ENCODE peak calls at places on chromosomes 4 and X, in nine cellular contexts. L is psoas muscle, C is A549, Y is uterus, W is ovary, I is AG04449, Q is mucosa of descending colon, B is AG04450, S is right atrium auricular region. R is an unnamed sample.

GRCh38 chr4:184408021-184408710 is 66.2 kb downstream of the IRF2 start:
- DNase-seq in L (no peak), C (no peak), Y (no peak), W (no peak), I (peak), Q (no peak), B (peak), S (no peak), R (peak)

GRCh38 chr4:19399001-19399400 is 852.7 kb upstream of the SLIT2 start:
- DNase-seq in L (no peak), C (no peak), Y (no peak), W (no peak), I (no peak), Q (no peak), B (no peak), S (no peak), R (peak)

GRCh38 chrX:623599-624323 is 6.8 kb upstream of the SHOX start:
- DNase-seq in L (no peak), C (peak), Y (no peak), W (no peak), I (no peak), Q (no peak), B (no peak), S (peak), R (no peak)

GRCh38 chrX:153865685-153866084 is 20.3 kb downstream of the L1CAM start:
- DNase-seq in L (no peak), C (no peak), Y (no peak), W (no peak), I (no peak), Q (no peak), B (no peak), S (no peak), R (no peak)

GRCh38 chrX:71998836-71999509 is 88.3 kb downstream of the NHSL2 start:
- DNase-seq in L (no peak), C (peak), Y (peak), W (peak), I (no peak), Q (no peak), B (no peak), S (no peak), R (no peak)

GRCh38 chrX:40392599-40392998 is 188.2 kb upstream of the ATP6AP2 start:
- DNase-seq in L (no peak), C (no peak), Y (no peak), W (no peak), I (no peak), Q (no peak), B (no peak), S (no peak), R (no peak)

GRCh38 chr4:13511101-13511500 is 27.0 kb upstream of the RAB28 start:
- DNase-seq in L (no peak), C (no peak), Y (no peak), W (no peak), I (no peak), Q (no peak), B (no peak), S (no peak), R (no peak)

GRCh38 chr4:140790765-140791164 is 34.6 kb upstream of the TBC1D9 start:
- DNase-seq in L (peak), C (no peak), Y (no peak), W (no peak), I (no peak), Q (no peak), B (no peak), S (peak), R (no peak)

GRCh38 chr4:37002625-37003024 is 241.9 kb upstream of the NWD2 start:
- DNase-seq in L (no peak), C (no peak), Y (no peak), W (no peak), I (no peak), Q (no peak), B (no peak), S (no peak), R (no peak)

GRCh38 chr4:97653701-97654100 is 489.6 kb downstream of the STPG2 start:
- DNase-seq in L (no peak), C (no peak), Y (no peak), W (no peak), I (no peak), Q (no peak), B (no peak), S (no peak), R (no peak)

GRCh38 chr4:36532670-36533373 is 251.4 kb downstream of the DTHD1 start:
- DNase-seq in L (no peak), C (no peak), Y (no peak), W (no peak), I (no peak), Q (no peak), B (no peak), S (no peak), R (no peak)

GRCh38 chr4:40187386-40187913 is 9.4 kb upstream of the RHOH start:
- DNase-seq in L (no peak), C (no peak), Y (no peak), W (no peak), I (no peak), Q (no peak), B (no peak), S (no peak), R (no peak)

GRCh38 chr4:157713342-157713741 is 459.5 kb downstream of the GASK1B start:
- DNase-seq in L (no peak), C (no peak), Y (peak), W (no peak), I (no peak), Q (no peak), B (no peak), S (no peak), R (no peak)

GRCh38 chr4:13876151-13876550 is 248.6 kb upstream of the BOD1L1 start:
- DNase-seq in L (no peak), C (no peak), Y (no peak), W (no peak), I (no peak), Q (no peak), B (no peak), S (no peak), R (no peak)

GRCh38 chr4:67555447-67555846 is 3.1 kb upstream of the STAP1 start:
- DNase-seq in L (no peak), C (no peak), Y (no peak), W (no peak), I (no peak), Q (no peak), B (no peak), S (no peak), R (no peak)

GRCh38 chr4:67556426-67556825 is 2.1 kb upstream of the STAP1 start:
- DNase-seq in L (no peak), C (no peak), Y (no peak), W (no peak), I (no peak), Q (no peak), B (no peak), S (no peak), R (no peak)

GRCh38 chr4:67558493-67558892 is at the start of gene STAP1:
- DNase-seq in L (no peak), C (no peak), Y (no peak), W (no peak), I (no peak), Q (no peak), B (no peak), S (no peak), R (no peak)
- H3K4me3 ChIP-seq in L (no peak), C (no peak), Y (no peak), W (no peak), I (no peak), Q (no peak), B (no peak), S (no peak), R (no peak)

DNA sequence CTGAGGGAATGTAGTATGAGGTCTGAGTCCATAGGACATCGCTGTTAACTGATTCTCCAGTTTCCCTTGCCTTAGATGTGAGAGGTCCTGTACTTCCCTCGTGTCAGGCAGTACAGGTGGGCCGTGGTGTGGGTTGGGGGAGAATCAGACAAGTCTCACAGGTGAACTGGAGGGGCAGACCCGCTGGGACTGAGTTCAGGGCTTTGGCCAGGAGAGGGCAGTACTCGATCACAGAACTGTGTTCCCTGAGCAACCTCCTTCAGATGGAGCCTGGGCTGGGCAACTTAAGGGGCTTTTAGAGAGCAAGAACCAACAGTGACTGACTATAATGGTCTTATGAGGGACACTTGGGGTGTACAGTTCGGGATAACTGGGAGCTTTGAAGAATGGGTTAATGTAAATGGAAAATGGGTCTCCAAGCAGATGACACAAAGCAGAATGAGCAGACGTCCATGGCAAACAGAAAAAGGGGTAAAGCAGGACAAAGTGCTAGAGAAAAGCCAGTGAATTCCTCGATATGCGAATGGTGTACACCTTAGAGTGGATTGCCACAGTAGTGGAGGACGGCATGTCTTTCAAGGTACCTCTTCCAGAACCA is 83.6 kb downstream of the CCNG2 start:
- DNase-seq in L (peak), C (peak), Y (no peak), W (peak), I (no peak), Q (peak), B (no peak), S (no peak), R (peak)
- TF ChIP-seq CTCF in L (peak), C (peak), Y (peak), W (no peak), I (peak), Q (peak), B (peak), S (peak), R (peak)

GRCh38 chrX:48357681-48358080 is 1.2 kb upstream of the SSX3 start:
- DNase-seq in L (no peak), C (no peak), Y (no peak), W (no peak), I (no peak), Q (no peak), B (no peak), S (no peak), R (no peak)
- H3K4me3 ChIP-seq in L (no peak), C (no peak), Y (no peak), W (no peak), I (no peak), Q (no peak), B (no peak), S (no peak), R (no peak)

GRCh38 chrX:31114858-31115257 is 43.0 kb upstream of the FTHL17 start:
- DNase-seq in L (no peak), C (no peak), Y (no peak), W (no peak), I (no peak), Q (no peak), B (no peak), S (no peak), R (no peak)

GRCh38 chrX:31112226-31112999 is 40.6 kb upstream of the FTHL17 start:
- DNase-seq in L (no peak), C (no peak), Y (no peak), W (no peak), I (no peak), Q (no peak), B (no peak), S (no peak), R (no peak)

DNA sequence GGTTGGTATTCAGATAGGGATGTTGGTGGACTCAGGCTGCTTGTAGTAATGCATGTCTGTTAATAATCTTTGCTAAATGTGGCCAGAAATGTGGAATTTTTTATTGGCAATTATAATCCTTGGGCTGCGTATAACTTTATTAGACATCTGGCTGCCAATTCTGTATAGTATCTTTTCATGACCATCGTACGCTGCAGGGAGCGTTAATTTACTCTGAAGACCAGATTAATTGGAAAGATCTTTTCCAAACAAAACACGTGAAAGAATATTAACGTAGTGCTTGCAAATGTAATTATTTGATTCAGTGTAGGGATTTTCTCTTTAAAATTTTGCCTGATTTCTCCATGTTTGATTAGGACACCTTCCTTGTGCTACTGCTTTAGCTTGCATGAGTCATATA is 38.8 kb upstream of the FTHL17 start:
- DNase-seq in L (no peak), C (no peak), Y (no peak), W (no peak), I (no peak), Q (no peak), B (no peak), S (no peak), R (no peak)
- TF ChIP-seq CTCF in L (no peak), C (no peak), Y (no peak), W (no peak), I (no peak), Q (no peak), B (no peak), S (no peak), R (no peak)

GRCh38 chrX:21375795-21376069 is 1.5 kb downstream of the CNKSR2 start:
- DNase-seq in L (no peak), C (peak), Y (no peak), W (no peak), I (no peak), Q (no peak), B (no peak), S (no peak), R (no peak)
- H3K4me3 ChIP-seq in L (no peak), C (peak), Y (no peak), W (no peak), I (no peak), Q (no peak), B (no peak), S (no peak), R (no peak)

DNA sequence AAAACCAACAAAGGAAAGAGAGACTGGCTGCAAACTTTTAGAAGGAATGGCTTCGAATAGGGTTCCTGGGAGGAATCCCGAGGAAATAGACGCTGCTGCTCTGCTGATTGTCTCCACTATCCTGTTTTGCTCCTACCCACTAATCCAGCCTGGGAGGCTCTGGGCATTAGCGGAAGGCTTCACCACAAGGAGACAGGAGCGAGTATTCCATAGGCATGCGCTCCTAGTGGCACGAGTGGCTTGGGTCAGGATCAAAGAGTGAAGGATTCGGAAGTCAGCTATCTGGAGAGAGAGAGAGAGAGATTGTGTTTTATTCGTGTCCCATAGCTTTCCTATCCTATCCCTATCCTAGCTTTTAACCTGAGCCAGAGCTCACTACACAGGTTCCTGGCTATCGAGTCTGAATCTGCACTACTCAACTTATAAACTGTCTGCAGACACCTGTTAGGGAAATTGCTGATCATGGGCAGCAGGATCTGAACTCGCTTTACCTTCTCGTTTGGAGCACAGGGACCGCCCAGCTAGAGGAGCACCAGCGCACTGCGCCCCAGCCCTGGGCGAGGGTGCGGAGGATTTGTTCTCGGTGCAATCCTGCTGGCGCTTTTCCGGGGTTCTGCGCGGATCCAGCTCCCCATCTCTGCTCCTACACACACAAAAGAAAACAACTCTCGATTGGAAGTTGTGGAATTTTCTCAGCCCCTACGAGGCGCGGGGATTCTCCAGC is 740 bp upstream of the NPY2R start:
- DNase-seq in L (peak), C (peak), Y (no peak), W (no peak), I (no peak), Q (peak), B (no peak), S (no peak), R (peak)
- TF ChIP-seq CTCF in L (no peak), C (peak), Y (no peak), W (no peak), I (no peak), Q (no peak), B (no peak), S (no peak), R (peak)

DNA sequence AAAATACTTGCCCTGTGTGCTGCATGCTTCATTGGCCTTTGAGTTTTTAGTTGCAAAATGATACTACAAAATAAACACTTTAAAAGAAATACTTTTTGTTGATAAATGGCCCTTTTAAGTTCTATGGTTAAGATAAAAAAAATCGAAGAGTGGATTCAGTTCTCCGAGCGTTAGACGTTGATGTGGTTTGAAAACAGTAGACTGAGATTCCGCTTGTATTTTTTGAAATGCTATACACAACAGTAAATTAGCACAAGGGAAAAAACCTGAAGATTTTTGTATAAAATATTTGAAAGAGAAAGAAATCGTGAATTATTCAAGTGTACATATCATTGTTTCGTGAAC is 1.4 kb downstream of the BMP2K start:
- DNase-seq in L (no peak), C (no peak), Y (no peak), W (no peak), I (no peak), Q (no peak), B (no peak), S (no peak), R (no peak)
- H3K4me3 ChIP-seq in L (peak), C (peak), Y (peak), W (peak), I (peak), Q (no peak), B (peak), S (peak), R (peak)

R was measured in astrocyte of the spinal cord.